ENCODE peak calls at places on chromosome X, in four cellular contexts. One of them, this sample, is unnamed.

GRCh38 chrX:109934935-109935334 is 68.0 kb upstream of the TMEM164 start:
- DNase-seq in left ventricle myocardium inferior: no peak
- DNase-seq in hepatocyte: no peak
- DNase-seq in heart left ventricle: no peak
- DNase-seq in this sample: no peak

GRCh38 chrX:76026292-76026691 is 146.6 kb upstream of the PBDC1 start:
- DNase-seq in left ventricle myocardium inferior: no peak
- DNase-seq in hepatocyte: no peak
- DNase-seq in heart left ventricle: no peak
- DNase-seq in this sample: no peak

GRCh38 chrX:9770319-9770718 is 4.7 kb upstream of the GPR143 start:
- DNase-seq in left ventricle myocardium inferior: no peak
- DNase-seq in hepatocyte: no peak
- DNase-seq in heart left ventricle: no peak
- DNase-seq in this sample: no peak

GRCh38 chrX:136041254-136041812 is 56.1 kb downstream of the SLC9A6 start:
- DNase-seq in left ventricle myocardium inferior: no peak
- DNase-seq in hepatocyte: no peak
- DNase-seq in heart left ventricle: no peak
- DNase-seq in this sample: no peak

GRCh38 chrX:18173494-18174180 is 47.0 kb downstream of the BEND2 start:
- DNase-seq in left ventricle myocardium inferior: peak; percentile 38
- DNase-seq in hepatocyte: no peak
- DNase-seq in heart left ventricle: no peak
- DNase-seq in this sample: no peak

GRCh38 chrX:69138512-69138911 is 26.7 kb downstream of the PJA1 start:
- DNase-seq in left ventricle myocardium inferior: no peak
- DNase-seq in hepatocyte: no peak
- DNase-seq in heart left ventricle: no peak
- DNase-seq in this sample: no peak

GRCh38 chrX:68994135-68994882 is 165.5 kb downstream of the EFNB1 start:
- DNase-seq in left ventricle myocardium inferior: no peak
- DNase-seq in hepatocyte: no peak
- DNase-seq in heart left ventricle: no peak
- DNase-seq in this sample: no peak

GRCh38 chrX:16683007-16683664 is 29.3 kb downstream of the CTPS2 start:
- DNase-seq in left ventricle myocardium inferior: no peak
- DNase-seq in hepatocyte: no peak
- DNase-seq in heart left ventricle: no peak
- DNase-seq in this sample: no peak

GRCh38 chrX:31435592-31435991 is 363.8 kb upstream of the FTHL17 start:
- DNase-seq in left ventricle myocardium inferior: peak; percentile 18
- DNase-seq in hepatocyte: peak; percentile 46
- DNase-seq in heart left ventricle: no peak
- DNase-seq in this sample: no peak

GRCh38 chrX:790031-790430 is 159.4 kb downstream of the SHOX start:
- DNase-seq in left ventricle myocardium inferior: no peak
- DNase-seq in hepatocyte: no peak
- DNase-seq in heart left ventricle: no peak
- DNase-seq in this sample: no peak

GRCh38 chrX:148691456-148691855 is 191.0 kb downstream of the AFF2 start:
- DNase-seq in left ventricle myocardium inferior: no peak
- DNase-seq in hepatocyte: no peak
- DNase-seq in heart left ventricle: no peak
- DNase-seq in this sample: no peak

GRCh38 chrX:149570668-149571067 is 16.6 kb downstream of the MAGEA9B start:
- DNase-seq in left ventricle myocardium inferior: no peak
- DNase-seq in hepatocyte: peak; percentile 44
- DNase-seq in heart left ventricle: no peak
- DNase-seq in this sample: no peak

GRCh38 chrX:12149670-12150407 is 11.6 kb downstream of the FRMPD4 start:
- DNase-seq in left ventricle myocardium inferior: no peak
- DNase-seq in hepatocyte: no peak
- DNase-seq in heart left ventricle: no peak
- DNase-seq in this sample: no peak

GRCh38 chrX:150989420-150989819 is 6.3 kb downstream of the HMGB3 start:
- DNase-seq in left ventricle myocardium inferior: no peak
- DNase-seq in hepatocyte: no peak
- DNase-seq in heart left ventricle: no peak
- DNase-seq in this sample: no peak

GRCh38 chrX:22433292-22434070 is 160.8 kb downstream of the CBLL2 start:
- DNase-seq in left ventricle myocardium inferior: peak; percentile 9
- DNase-seq in hepatocyte: no peak
- DNase-seq in heart left ventricle: no peak
- DNase-seq in this sample: no peak

GRCh38 chrX:39063702-39064101 is 262.4 kb downstream of the MID1IP1 start:
- DNase-seq in left ventricle myocardium inferior: no peak
- DNase-seq in hepatocyte: no peak
- DNase-seq in heart left ventricle: no peak
- DNase-seq in this sample: no peak

GRCh38 chrX:17030092-17030491 is 83.6 kb downstream of the REPS2 start:
- DNase-seq in left ventricle myocardium inferior: no peak
- DNase-seq in hepatocyte: no peak
- DNase-seq in heart left ventricle: no peak
- DNase-seq in this sample: peak; percentile 20

GRCh38 chrX:134836497-134836968 is 154.3 kb upstream of the SMIM10 start:
- DNase-seq in left ventricle myocardium inferior: no peak
- DNase-seq in hepatocyte: no peak
- DNase-seq in heart left ventricle: no peak
- DNase-seq in this sample: no peak

GRCh38 chrX:78625292-78625909 is 33.7 kb downstream of the RTL3 start:
- DNase-seq in left ventricle myocardium inferior: no peak
- DNase-seq in hepatocyte: no peak
- DNase-seq in heart left ventricle: no peak
- DNase-seq in this sample: no peak

GRCh38 chrX:150223176-150224015 is 139.7 kb upstream of the MAMLD1 start:
- DNase-seq in left ventricle myocardium inferior: no peak
- DNase-seq in hepatocyte: no peak
- DNase-seq in heart left ventricle: no peak
- DNase-seq in this sample: no peak

GRCh38 chrX:140765043-140765784 is 55.7 kb downstream of the LINC00632 start:
- DNase-seq in left ventricle myocardium inferior: no peak
- DNase-seq in hepatocyte: peak; percentile 35
- DNase-seq in heart left ventricle: no peak
- DNase-seq in this sample: no peak

GRCh38 chrX:24207826-24208225 is 58.3 kb downstream of the ZFX start:
- DNase-seq in left ventricle myocardium inferior: no peak
- DNase-seq in hepatocyte: no peak
- DNase-seq in heart left ventricle: no peak
- DNase-seq in this sample: no peak

GRCh38 chrX:68872171-68872570 is 43.4 kb downstream of the EFNB1 start:
- DNase-seq in left ventricle myocardium inferior: no peak
- DNase-seq in hepatocyte: no peak
- DNase-seq in heart left ventricle: no peak
- DNase-seq in this sample: no peak

DNA sequence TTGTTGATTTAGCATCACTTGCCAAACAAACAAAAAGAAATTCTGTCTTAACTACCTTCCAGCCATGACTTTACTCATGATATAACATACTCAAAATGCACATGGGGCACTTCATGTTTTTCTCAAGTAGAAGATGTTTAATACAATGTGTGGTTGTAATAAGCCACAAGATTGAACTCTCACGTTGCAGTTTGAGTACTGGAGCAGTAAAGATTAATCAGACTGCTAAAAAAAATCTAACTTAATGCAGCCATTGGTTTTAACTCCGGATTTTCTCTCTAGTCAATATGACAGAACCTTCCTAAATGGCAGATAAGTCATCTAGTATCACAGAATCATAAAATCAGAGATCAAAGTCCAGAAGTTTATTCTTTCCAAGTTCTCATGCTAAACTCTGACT is 117.9 kb downstream of the SH3KBP1 start:
- DNase-seq in left ventricle myocardium inferior: no peak
- DNase-seq in hepatocyte: no peak
- DNase-seq in heart left ventricle: no peak
- DNase-seq in this sample: no peak
- H3K4me1 ChIP-seq in left ventricle myocardium inferior: peaks cover 22% of the 10 kb centered on the region
- H3K4me1 ChIP-seq in hepatocyte: no peaks in the 10 kb centered on the region
- H3K4me1 ChIP-seq in heart left ventricle: no peaks in the 10 kb centered on the region
- H3K4me1 ChIP-seq in this sample: no peaks in the 10 kb centered on the region

DNA sequence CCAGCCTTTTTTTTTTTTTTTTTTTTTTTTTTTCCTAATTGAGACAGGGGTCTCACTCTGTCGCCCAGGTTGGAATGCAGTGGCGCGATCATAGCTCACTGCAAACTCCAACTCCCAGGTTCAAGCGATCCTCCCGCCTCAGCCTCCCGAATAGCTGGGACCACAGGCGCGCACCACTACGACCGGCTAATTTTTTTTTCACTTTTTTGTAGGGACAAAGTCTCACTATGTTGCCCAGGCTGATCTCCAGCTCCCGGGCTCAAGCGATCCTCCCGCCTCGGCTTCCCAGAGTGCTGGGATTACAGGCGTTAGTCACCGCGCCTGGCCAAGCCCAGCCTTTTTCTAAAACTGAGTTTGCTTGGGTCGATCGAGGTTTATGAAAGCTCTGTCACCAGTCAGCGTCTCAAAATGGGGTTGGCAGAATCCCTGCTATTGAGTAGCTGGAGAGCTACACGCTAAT is 1.3 kb upstream of the OTUD5 start:
- DNase-seq in left ventricle myocardium inferior: peak; percentile 24
- DNase-seq in hepatocyte: peak; percentile 65
- DNase-seq in heart left ventricle: peak; percentile 20
- DNase-seq in this sample: peak; percentile 42
- H3K4me1 ChIP-seq in left ventricle myocardium inferior: peaks cover 40% of the 10 kb centered on the region
- H3K4me1 ChIP-seq in hepatocyte: peaks cover 9% of the 10 kb centered on the region
- H3K4me1 ChIP-seq in heart left ventricle: peaks cover 3% of the 10 kb centered on the region
- H3K4me1 ChIP-seq in this sample: peaks cover 18% of the 10 kb centered on the region

GRCh38 chrX:45842207-45842900 is 641.7 kb upstream of the DIPK2B start:
- DNase-seq in left ventricle myocardium inferior: no peak
- DNase-seq in hepatocyte: no peak
- DNase-seq in heart left ventricle: no peak
- DNase-seq in this sample: no peak
- H3K4me1 ChIP-seq in left ventricle myocardium inferior: no peaks in the 10 kb centered on the region
- H3K4me1 ChIP-seq in hepatocyte: no peaks in the 10 kb centered on the region
- H3K4me1 ChIP-seq in heart left ventricle: no peaks in the 10 kb centered on the region
- H3K4me1 ChIP-seq in this sample: no peaks in the 10 kb centered on the region

DNA sequence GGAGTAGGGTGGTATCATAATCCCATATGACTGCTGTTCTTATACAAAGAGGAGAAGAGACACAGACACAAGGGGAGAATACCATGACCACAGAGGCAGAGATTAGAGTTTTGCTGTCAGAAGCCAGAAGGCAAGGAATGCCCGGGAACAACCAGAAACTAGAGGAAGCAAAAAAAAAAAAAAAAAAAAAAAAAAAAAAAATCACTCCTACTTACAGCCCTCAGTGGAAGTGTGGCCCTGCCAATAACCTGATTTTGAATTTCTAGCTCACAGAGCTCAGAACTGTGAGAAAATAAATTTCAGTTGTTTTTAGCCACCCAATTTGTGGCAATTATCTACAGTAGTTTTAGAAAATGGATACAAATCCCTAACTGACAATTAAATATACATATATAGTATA is 30.4 kb upstream of the UBE2NL start:
- DNase-seq in left ventricle myocardium inferior: no peak
- DNase-seq in hepatocyte: no peak
- DNase-seq in heart left ventricle: no peak
- DNase-seq in this sample: no peak
- H3K4me1 ChIP-seq in left ventricle myocardium inferior: no peaks in the 10 kb centered on the region
- H3K4me1 ChIP-seq in hepatocyte: no peaks in the 10 kb centered on the region
- H3K4me1 ChIP-seq in heart left ventricle: no peaks in the 10 kb centered on the region
- H3K4me1 ChIP-seq in this sample: no peaks in the 10 kb centered on the region

DNA sequence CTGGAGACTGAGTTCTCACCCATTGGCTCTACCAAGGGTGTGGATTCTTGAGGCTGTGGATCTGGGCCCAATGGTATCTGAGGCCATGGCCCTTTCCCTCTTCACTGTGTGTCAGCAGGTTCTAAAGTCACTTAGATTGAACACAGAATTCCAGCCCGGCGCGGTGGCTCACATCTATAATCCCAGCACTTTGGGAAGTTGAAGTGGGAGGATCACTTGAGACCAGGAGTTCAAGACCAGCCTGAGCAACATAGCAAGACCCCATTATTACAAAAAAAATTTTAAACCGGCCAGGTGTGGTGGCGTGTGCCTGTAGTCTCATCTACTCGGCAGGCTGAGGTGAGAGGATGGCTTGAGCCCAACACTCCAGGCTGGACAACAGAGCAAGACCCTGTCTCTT is 18.0 kb upstream of the XPNPEP2 start:
- DNase-seq in left ventricle myocardium inferior: no peak
- DNase-seq in hepatocyte: no peak
- DNase-seq in heart left ventricle: no peak
- DNase-seq in this sample: no peak
- H3K4me1 ChIP-seq in left ventricle myocardium inferior: no peaks in the 10 kb centered on the region
- H3K4me1 ChIP-seq in hepatocyte: no peaks in the 10 kb centered on the region
- H3K4me1 ChIP-seq in heart left ventricle: no peaks in the 10 kb centered on the region
- H3K4me1 ChIP-seq in this sample: peaks cover 5% of the 10 kb centered on the region

GRCh38 chrX:20260885-20261284 is 5.8 kb downstream of the RPS6KA3 start:
- DNase-seq in left ventricle myocardium inferior: no peak
- DNase-seq in hepatocyte: no peak
- DNase-seq in heart left ventricle: no peak
- DNase-seq in this sample: no peak
- H3K4me1 ChIP-seq in left ventricle myocardium inferior: peaks cover 46% of the 10 kb centered on the region
- H3K4me1 ChIP-seq in hepatocyte: peaks cover 5% of the 10 kb centered on the region
- H3K4me1 ChIP-seq in heart left ventricle: no peaks in the 10 kb centered on the region
- H3K4me1 ChIP-seq in this sample: no peaks in the 10 kb centered on the region

DNA sequence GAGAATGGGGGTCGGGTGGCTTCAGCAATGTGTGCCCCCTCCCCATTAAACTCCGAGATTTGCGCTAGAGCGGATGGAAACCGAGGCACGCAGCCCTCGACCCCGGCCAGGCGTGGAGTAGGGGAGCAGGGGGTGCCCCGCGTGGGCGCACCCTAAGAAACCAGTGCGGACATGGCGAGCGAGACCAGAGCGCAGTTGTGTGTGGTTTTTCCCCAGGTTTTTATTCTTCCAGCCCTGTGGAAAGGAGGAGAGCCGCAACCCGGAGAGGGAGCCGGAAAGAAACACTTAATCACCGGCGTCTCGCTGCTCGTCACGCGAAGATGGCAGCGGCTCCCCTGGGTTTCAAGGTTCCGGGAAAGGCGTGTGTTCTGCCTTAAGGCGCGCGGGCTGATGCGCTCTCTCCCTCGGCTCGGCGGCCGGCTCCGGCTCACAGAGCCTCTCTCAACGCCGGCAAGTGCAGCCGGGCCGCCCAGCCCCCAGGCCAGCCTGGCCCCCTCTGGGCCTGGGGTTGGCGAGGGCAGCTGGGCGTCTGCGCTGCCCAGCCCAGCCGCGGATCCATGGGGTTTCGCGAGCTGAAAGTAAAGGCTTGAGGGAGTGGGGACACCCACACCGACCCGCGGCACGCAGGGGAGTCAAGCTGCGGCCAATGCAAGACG is 73.9 kb upstream of the BCOR start:
- DNase-seq in left ventricle myocardium inferior: no peak
- DNase-seq in hepatocyte: peak; percentile 71
- DNase-seq in heart left ventricle: no peak
- DNase-seq in this sample: no peak
- H3K4me1 ChIP-seq in left ventricle myocardium inferior: peaks cover 59% of the 10 kb centered on the region
- H3K4me1 ChIP-seq in hepatocyte: peaks cover 87% of the 10 kb centered on the region
- H3K4me1 ChIP-seq in heart left ventricle: peaks cover 2% of the 10 kb centered on the region
- H3K4me1 ChIP-seq in this sample: peaks cover 31% of the 10 kb centered on the region

This sample was measured in tibial artery.